ENCODE peak calls at places on chromosomes 4 and X, in four cellular contexts. H is astrocyte of the hippocampus, N is M059J, I is NCI-H1436. F is an unnamed sample.

GRCh38 chr4:40247350-40247749 is 50.5 kb downstream of the RHOH start:
- DNase-seq in H (no peak), N (no peak), I (no peak), F (no peak)

GRCh38 chrX:134741801-134742200 is 83.5 kb upstream of the PLAC1 start:
- DNase-seq in H (no peak), N (no peak), I (no peak), F (no peak)

GRCh38 chr4:145195167-145195952 is 15.0 kb upstream of the OTUD4 start:
- DNase-seq in H (no peak), N (no peak), I (no peak), F (no peak)

GRCh38 chrX:5876984-5877655 is 351.5 kb downstream of the NLGN4X start:
- DNase-seq in H (peak), N (peak), I (no peak), F (peak)

GRCh38 chr4:94516067-94516466 is 64.3 kb downstream of the PDLIM5 start:
- DNase-seq in H (peak), N (peak), I (no peak), F (no peak)

GRCh38 chr4:133152801-133153526 is 3.9 kb downstream of the PCDH10 start:
- DNase-seq in H (peak), N (peak), I (no peak), F (peak)

GRCh38 chr4:81740492-81740891 is 268.8 kb upstream of the RASGEF1B start:
- DNase-seq in H (no peak), N (no peak), I (no peak), F (no peak)

GRCh38 chr4:142984871-142985585 is 138.9 kb upstream of the INPP4B start:
- DNase-seq in H (peak), N (peak), I (no peak), F (peak)

GRCh38 chr4:124902111-124902510 is 189.6 kb upstream of the ANKRD50 start:
- DNase-seq in H (no peak), N (no peak), I (no peak), F (no peak)

GRCh38 chr4:101346562-101347266 is 612 bp downstream of the PPP3CA start:
- DNase-seq in H (peak), N (peak), I (peak), F (peak)

GRCh38 chr4:154013576-154013975 is 224.7 kb upstream of the SFRP2 start:
- DNase-seq in H (no peak), N (no peak), I (no peak), F (no peak)